ENCODE peak calls at places on chromosomes 7 and 10, in seven cellular contexts. One of them, this sample, is unnamed.

GRCh38 chr7:143199040-143199439 is 15.8 kb downstream of the TAS2R39 start:
- DNase-seq in thoracic aorta: no peak
- DNase-seq in cardiac muscle cell: no peak
- DNase-seq in neural crest cell: no peak
- DNase-seq in lung: no peak
- DNase-seq in Caco-2: no peak
- DNase-seq in fibroblast of lung: no peak
- DNase-seq in this sample: no peak

GRCh38 chr7:47034180-47034579 is 547.7 kb downstream of the TNS3 start:
- DNase-seq in thoracic aorta: no peak
- DNase-seq in lung: no peak
- DNase-seq in fibroblast of lung: no peak
- DNase-seq in cardiac muscle cell: no peak
- DNase-seq in neural crest cell: no peak
- DNase-seq in Caco-2: no peak
- DNase-seq in this sample: no peak

GRCh38 chr10:104109908-104110662 is 11.9 kb upstream of the SFR1 start:
- DNase-seq in lung: no peak
- DNase-seq in thoracic aorta: no peak
- DNase-seq in neural crest cell: no peak
- DNase-seq in fibroblast of lung: peak; percentile 54
- DNase-seq in cardiac muscle cell: no peak
- DNase-seq in Caco-2: peak; percentile 40
- DNase-seq in this sample: no peak

GRCh38 chr10:132443605-132443997 is 46.6 kb downstream of the PWWP2B start:
- DNase-seq in cardiac muscle cell: no peak
- DNase-seq in neural crest cell: no peak
- DNase-seq in thoracic aorta: no peak
- DNase-seq in lung: no peak
- DNase-seq in fibroblast of lung: peak; percentile 45
- DNase-seq in Caco-2: no peak
- DNase-seq in this sample: no peak

GRCh38 chr7:69962077-69962855 is 364.0 kb downstream of the AUTS2 start:
- DNase-seq in neural crest cell: no peak
- DNase-seq in lung: peak; percentile 65
- DNase-seq in cardiac muscle cell: peak; percentile 64
- DNase-seq in fibroblast of lung: peak; percentile 22
- DNase-seq in Caco-2: no peak
- DNase-seq in thoracic aorta: no peak
- DNase-seq in this sample: no peak

GRCh38 chr10:86646532-86646931 is 7.8 kb upstream of the OPN4 start:
- DNase-seq in neural crest cell: no peak
- DNase-seq in lung: no peak
- DNase-seq in Caco-2: no peak
- DNase-seq in thoracic aorta: no peak
- DNase-seq in fibroblast of lung: no peak
- DNase-seq in cardiac muscle cell: no peak
- DNase-seq in this sample: no peak

GRCh38 chr7:47453093-47454056 is 128.5 kb downstream of the TNS3 start:
- DNase-seq in neural crest cell: no peak
- DNase-seq in fibroblast of lung: peak; percentile 96
- DNase-seq in thoracic aorta: peak; percentile 38
- DNase-seq in cardiac muscle cell: no peak
- DNase-seq in lung: peak; percentile 70
- DNase-seq in Caco-2: no peak
- DNase-seq in this sample: no peak

GRCh38 chr7:104534149-104534548 is 205.7 kb downstream of the LHFPL3 start:
- DNase-seq in lung: no peak
- DNase-seq in Caco-2: no peak
- DNase-seq in cardiac muscle cell: no peak
- DNase-seq in fibroblast of lung: no peak
- DNase-seq in thoracic aorta: no peak
- DNase-seq in neural crest cell: no peak
- DNase-seq in this sample: no peak

GRCh38 chr10:88254091-88254490 is 329.0 kb downstream of the RNLS start:
- DNase-seq in thoracic aorta: no peak
- DNase-seq in fibroblast of lung: peak; percentile 84
- DNase-seq in neural crest cell: no peak
- DNase-seq in cardiac muscle cell: no peak
- DNase-seq in Caco-2: no peak
- DNase-seq in lung: no peak
- DNase-seq in this sample: peak; percentile 51

GRCh38 chr7:140478361-140479061 is 794 bp downstream of the MKRN1 start:
- DNase-seq in lung: peak; percentile 32
- DNase-seq in cardiac muscle cell: peak; percentile 71
- DNase-seq in thoracic aorta: no peak
- DNase-seq in fibroblast of lung: peak; percentile 51
- DNase-seq in Caco-2: no peak
- DNase-seq in neural crest cell: peak; percentile 35
- DNase-seq in this sample: peak; percentile 39

GRCh38 chr7:102412548-102412947 is 16.4 kb downstream of the PRKRIP1 start:
- DNase-seq in neural crest cell: peak; percentile 23
- DNase-seq in cardiac muscle cell: no peak
- DNase-seq in Caco-2: peak; percentile 55
- DNase-seq in lung: no peak
- DNase-seq in fibroblast of lung: peak; percentile 25
- DNase-seq in thoracic aorta: no peak
- DNase-seq in this sample: no peak

GRCh38 chr7:130463553-130464434 is 23.0 kb upstream of the CEP41 start:
- DNase-seq in cardiac muscle cell: no peak
- DNase-seq in neural crest cell: no peak
- DNase-seq in thoracic aorta: no peak
- DNase-seq in lung: no peak
- DNase-seq in Caco-2: no peak
- DNase-seq in fibroblast of lung: no peak
- DNase-seq in this sample: no peak

GRCh38 chr7:135281363-135281949 is 47.8 kb downstream of the STRA8 start:
- DNase-seq in thoracic aorta: peak; percentile 42
- DNase-seq in fibroblast of lung: peak; percentile 91
- DNase-seq in Caco-2: peak; percentile 86
- DNase-seq in lung: peak; percentile 81
- DNase-seq in neural crest cell: peak; percentile 82
- DNase-seq in cardiac muscle cell: peak; percentile 88
- DNase-seq in this sample: peak; percentile 85

GRCh38 chr10:10330481-10330880 is 687.2 kb upstream of the CELF2 start:
- DNase-seq in cardiac muscle cell: no peak
- DNase-seq in fibroblast of lung: peak; percentile 94
- DNase-seq in thoracic aorta: no peak
- DNase-seq in Caco-2: no peak
- DNase-seq in neural crest cell: no peak
- DNase-seq in lung: no peak
- DNase-seq in this sample: no peak

GRCh38 chr7:112064627-112065385 is 141.4 kb downstream of the DOCK4 start:
- DNase-seq in cardiac muscle cell: no peak
- DNase-seq in neural crest cell: no peak
- DNase-seq in thoracic aorta: no peak
- DNase-seq in lung: no peak
- DNase-seq in Caco-2: no peak
- DNase-seq in fibroblast of lung: no peak
- DNase-seq in this sample: no peak

GRCh38 chr10:73888514-73888913 is 14.2 kb upstream of the CAMK2G start:
- DNase-seq in fibroblast of lung: peak; percentile 15
- DNase-seq in neural crest cell: no peak
- DNase-seq in lung: no peak
- DNase-seq in cardiac muscle cell: no peak
- DNase-seq in Caco-2: no peak
- DNase-seq in thoracic aorta: no peak
- DNase-seq in this sample: peak; percentile 74

GRCh38 chr10:70858759-70859158 is 29.6 kb downstream of the PCBD1 start:
- DNase-seq in fibroblast of lung: no peak
- DNase-seq in Caco-2: no peak
- DNase-seq in thoracic aorta: no peak
- DNase-seq in lung: no peak
- DNase-seq in neural crest cell: no peak
- DNase-seq in cardiac muscle cell: no peak
- DNase-seq in this sample: no peak

GRCh38 chr10:58570979-58571378 is 58.3 kb downstream of the BICC1 start:
- DNase-seq in lung: no peak
- DNase-seq in thoracic aorta: no peak
- DNase-seq in cardiac muscle cell: no peak
- DNase-seq in neural crest cell: no peak
- DNase-seq in Caco-2: no peak
- DNase-seq in fibroblast of lung: no peak
- DNase-seq in this sample: no peak

GRCh38 chr7:28296571-28297483 is 115.5 kb upstream of the CREB5 start:
- DNase-seq in lung: no peak
- DNase-seq in cardiac muscle cell: peak; percentile 55
- DNase-seq in Caco-2: peak; percentile 62
- DNase-seq in neural crest cell: peak; percentile 45
- DNase-seq in thoracic aorta: no peak
- DNase-seq in fibroblast of lung: peak; percentile 66
- DNase-seq in this sample: peak; percentile 86
- TF ChIP-seq CTCF in lung: no peak
- TF ChIP-seq CTCF in cardiac muscle cell: peak; percentile 77
- TF ChIP-seq CTCF in Caco-2: peak; percentile 53
- TF ChIP-seq CTCF in neural crest cell: peak; percentile 60
- TF ChIP-seq CTCF in thoracic aorta: peak; percentile 8
- TF ChIP-seq CTCF in fibroblast of lung: peak; percentile 82
- TF ChIP-seq CTCF in this sample: peak; percentile 89

DNA sequence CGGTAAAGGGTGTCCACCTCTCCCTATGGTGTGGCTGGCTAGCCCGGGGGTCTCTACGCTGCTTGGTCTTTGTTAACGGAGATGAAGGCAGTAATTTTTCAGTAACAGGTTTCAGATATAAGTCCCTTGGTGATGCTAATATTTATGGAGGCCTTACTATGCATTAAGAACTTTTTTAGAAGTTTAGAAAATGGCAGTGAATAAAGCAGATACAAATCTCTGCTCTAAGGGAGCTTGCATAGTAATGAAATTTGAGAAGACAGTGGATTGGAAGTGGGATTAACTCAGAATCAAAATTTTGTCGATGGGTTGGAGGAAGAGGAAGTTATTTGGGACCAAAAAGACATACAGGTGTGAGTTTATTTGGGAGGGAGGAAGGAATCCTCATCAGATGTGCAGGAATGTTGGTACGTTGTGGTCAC is 445 bp downstream of the SSBP1 start:
- DNase-seq in cardiac muscle cell: no peak
- DNase-seq in fibroblast of lung: no peak
- DNase-seq in thoracic aorta: no peak
- DNase-seq in neural crest cell: no peak
- DNase-seq in lung: no peak
- DNase-seq in Caco-2: no peak
- DNase-seq in this sample: no peak
- TF ChIP-seq CTCF in cardiac muscle cell: no peak
- TF ChIP-seq CTCF in fibroblast of lung: peak; percentile 41
- TF ChIP-seq CTCF in thoracic aorta: no peak
- TF ChIP-seq CTCF in neural crest cell: no peak
- TF ChIP-seq CTCF in lung: no peak
- TF ChIP-seq CTCF in Caco-2: no peak
- TF ChIP-seq CTCF in this sample: no peak

DNA sequence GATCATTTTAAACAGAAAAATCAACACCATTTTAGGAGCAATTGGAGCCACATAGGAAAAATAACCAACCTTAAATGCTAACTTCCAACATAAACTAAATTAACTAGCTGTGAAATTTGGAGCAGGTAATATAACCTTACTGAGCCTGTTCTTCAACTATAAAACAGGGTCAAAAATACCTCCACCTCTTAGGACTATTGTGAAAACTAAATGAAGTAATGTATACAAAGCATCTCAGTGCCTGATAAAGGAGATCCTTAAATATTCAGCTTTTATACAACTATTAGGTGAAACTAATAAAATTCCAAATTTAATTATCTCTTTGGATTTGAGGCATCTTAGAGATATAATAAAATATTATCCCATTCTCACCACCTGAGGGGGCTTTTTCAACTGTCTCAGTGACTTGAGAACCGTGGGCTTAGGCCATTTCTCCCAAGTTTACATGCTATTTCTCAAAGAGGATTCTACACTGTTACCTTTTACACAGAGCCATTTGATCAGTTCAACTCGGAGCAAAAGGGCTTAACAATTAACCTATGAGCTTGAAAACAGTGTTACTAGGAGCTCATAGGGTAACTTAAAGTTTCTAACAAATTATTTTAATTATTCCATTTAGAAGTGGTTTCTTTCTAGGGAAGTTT is 165.0 kb upstream of the ASAH2 start:
- DNase-seq in fibroblast of lung: no peak
- DNase-seq in Caco-2: no peak
- DNase-seq in neural crest cell: no peak
- DNase-seq in lung: no peak
- DNase-seq in thoracic aorta: no peak
- DNase-seq in cardiac muscle cell: no peak
- DNase-seq in this sample: no peak
- TF ChIP-seq CTCF in fibroblast of lung: no peak
- TF ChIP-seq CTCF in Caco-2: no peak
- TF ChIP-seq CTCF in neural crest cell: peak; percentile 25
- TF ChIP-seq CTCF in lung: no peak
- TF ChIP-seq CTCF in thoracic aorta: no peak
- TF ChIP-seq CTCF in cardiac muscle cell: no peak
- TF ChIP-seq CTCF in this sample: no peak

GRCh38 chr7:91880016-91880412 is 488 bp downstream of the MTERF1 start:
- DNase-seq in lung: no peak
- DNase-seq in fibroblast of lung: peak; percentile 21
- DNase-seq in Caco-2: no peak
- DNase-seq in thoracic aorta: no peak
- DNase-seq in neural crest cell: no peak
- DNase-seq in cardiac muscle cell: no peak
- DNase-seq in this sample: no peak

GRCh38 chr7:91875851-91876250 is 4.7 kb downstream of the MTERF1 start:
- DNase-seq in neural crest cell: no peak
- DNase-seq in lung: no peak
- DNase-seq in cardiac muscle cell: no peak
- DNase-seq in thoracic aorta: no peak
- DNase-seq in fibroblast of lung: peak; percentile 23
- DNase-seq in Caco-2: no peak
- DNase-seq in this sample: no peak

GRCh38 chr7:91880413-91881241 is at the start of gene MTERF1:
- DNase-seq in fibroblast of lung: peak; percentile 93
- DNase-seq in lung: peak; percentile 93
- DNase-seq in Caco-2: peak; percentile 96
- DNase-seq in thoracic aorta: peak; percentile 71
- DNase-seq in neural crest cell: peak; percentile 94
- DNase-seq in cardiac muscle cell: peak; percentile 95
- DNase-seq in this sample: peak; percentile 89

GRCh38 chr7:91872928-91873327 is 7.6 kb downstream of the MTERF1 start:
- DNase-seq in Caco-2: no peak
- DNase-seq in thoracic aorta: no peak
- DNase-seq in neural crest cell: no peak
- DNase-seq in cardiac muscle cell: no peak
- DNase-seq in lung: no peak
- DNase-seq in fibroblast of lung: no peak
- DNase-seq in this sample: no peak

DNA sequence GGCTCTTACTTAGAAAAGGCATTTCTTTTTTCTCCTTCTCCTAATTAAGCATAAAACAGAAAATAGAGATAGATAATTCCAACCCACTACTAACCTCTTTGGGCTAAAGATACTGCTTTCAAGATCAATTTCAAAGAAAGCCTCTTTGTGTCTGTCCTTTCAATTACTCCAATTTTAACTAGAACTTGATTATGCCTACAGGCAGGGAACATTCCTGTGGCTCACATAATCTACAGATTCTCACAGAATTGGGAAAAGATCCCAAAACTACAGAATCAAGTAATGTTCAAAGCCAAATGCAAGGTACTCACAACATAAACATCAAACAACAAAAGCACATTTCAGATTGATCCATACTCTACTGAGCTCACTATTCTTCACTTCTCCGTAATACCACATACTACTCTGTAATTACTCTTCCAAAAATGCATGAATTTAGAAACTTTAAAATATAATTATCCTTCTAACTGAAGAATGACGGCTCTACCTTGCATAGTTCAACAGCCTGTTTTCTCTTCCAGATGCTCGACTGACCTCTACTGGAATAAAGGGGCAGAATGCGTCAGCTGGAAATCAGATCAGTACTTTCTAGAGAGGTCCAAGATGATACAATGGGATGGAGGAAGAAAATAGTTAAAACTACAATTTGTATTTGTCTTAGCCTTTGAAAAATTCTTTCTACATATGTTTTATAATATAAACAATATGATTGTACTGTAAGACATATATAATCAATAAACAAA is 3.9 kb downstream of the MTERF1 start:
- DNase-seq in thoracic aorta: no peak
- DNase-seq in neural crest cell: no peak
- DNase-seq in cardiac muscle cell: peak; percentile 18
- DNase-seq in lung: no peak
- DNase-seq in fibroblast of lung: peak; percentile 39
- DNase-seq in Caco-2: no peak
- DNase-seq in this sample: no peak
- TF ChIP-seq CTCF in thoracic aorta: no peak
- TF ChIP-seq CTCF in neural crest cell: peak; percentile 46
- TF ChIP-seq CTCF in cardiac muscle cell: peak; percentile 63
- TF ChIP-seq CTCF in lung: no peak
- TF ChIP-seq CTCF in fibroblast of lung: peak; percentile 59
- TF ChIP-seq CTCF in Caco-2: peak; percentile 29
- TF ChIP-seq CTCF in this sample: no peak

This sample was measured in Calu3.